ENCODE peak calls at places on chromosomes 3 and 15, in five cellular contexts. A, X, Y, K and J are unnamed samples.

GRCh38 chr3:31448035-31448881 is 84.5 kb upstream of the STT3B start:
- DNase-seq in A (no peak), X (no peak), Y (no peak), K (no peak), J (no peak)

GRCh38 chr3:122008166-122008565 is 13.9 kb downstream of the ILDR1 start:
- DNase-seq in A (no peak), X (no peak), Y (no peak), K (no peak), J (no peak)

GRCh38 chr3:159451067-159451466 is 537.6 kb upstream of the IL12A start:
- DNase-seq in A (no peak), X (no peak), Y (no peak), K (no peak), J (no peak)

GRCh38 chr3:127959873-127960272 is 44.8 kb downstream of the KBTBD12 start:
- DNase-seq in A (no peak), X (no peak), Y (no peak), K (no peak), J (peak)

GRCh38 chr15:75213768-75214221 is 12.1 kb downstream of the C15orf39 start:
- DNase-seq in A (no peak), X (no peak), Y (no peak), K (no peak), J (no peak)

GRCh38 chr3:157626817-157627216 is 123.6 kb upstream of the VEPH1 start:
- DNase-seq in A (no peak), X (no peak), Y (no peak), K (no peak), J (no peak)

GRCh38 chr15:67967871-67968423 is 86.2 kb upstream of the PIAS1 start:
- DNase-seq in A (peak), X (no peak), Y (peak), K (peak), J (peak)

GRCh38 chr15:77506311-77507150 is 85.8 kb downstream of the HMG20A start:
- DNase-seq in A (peak), X (no peak), Y (peak), K (no peak), J (peak)

GRCh38 chr3:189808246-189809007 is 177.2 kb downstream of the TP63 start:
- DNase-seq in A (no peak), X (no peak), Y (no peak), K (no peak), J (no peak)

GRCh38 chr3:76024640-76025039 is 239.3 kb upstream of the ZNF717 start:
- DNase-seq in A (no peak), X (peak), Y (no peak), K (no peak), J (peak)

GRCh38 chr3:17964113-17964512 is 221.7 kb upstream of the TBC1D5 start:
- DNase-seq in A (no peak), X (no peak), Y (no peak), K (no peak), J (no peak)

GRCh38 chr15:91148243-91148642 is 48.2 kb downstream of the SV2B start:
- DNase-seq in A (no peak), X (no peak), Y (no peak), K (no peak), J (no peak)

GRCh38 chr3:16477501-16477900 is 36.0 kb downstream of the RFTN1 start:
- DNase-seq in A (no peak), X (no peak), Y (no peak), K (no peak), J (no peak)

GRCh38 chr3:48405971-48406370 is 23.9 kb downstream of the PLXNB1 start:
- DNase-seq in A (no peak), X (no peak), Y (peak), K (no peak), J (no peak)

GRCh38 chr3:52299247-52299657 is 11.6 kb downstream of the GLYCTK start:
- DNase-seq in A (no peak), X (no peak), Y (no peak), K (no peak), J (no peak)

GRCh38 chr3:149941186-149941585 is 29.5 kb downstream of the PFN2 start:
- DNase-seq in A (no peak), X (no peak), Y (no peak), K (no peak), J (no peak)

GRCh38 chr3:42745291-42745745 is 27.7 kb downstream of the CCDC13 start:
- DNase-seq in A (no peak), X (no peak), Y (no peak), K (no peak), J (no peak)